ENCODE peak calls at places on chromosomes 4 and X, in four cellular contexts. L is fibroblast of lung, S is mammary epithelial cell, H is astrocyte. A is an unnamed sample.
A peak's percentile ranks its signal among the peaks of the same experiment; 100 is the strongest.

GRCh38 chrX:54208531-54208930 is 25.5 kb upstream of the FAM120C start:
- DNase-seq in S (peak; percentile 34), L (peak; percentile 67), H (peak; percentile 51), A (no peak)

GRCh38 chr4:38424171-38424871 is 239.7 kb upstream of the KLF3 start:
- DNase-seq in S (no peak), H (no peak), L (no peak), A (peak; percentile 67)

GRCh38 chr4:151537726-151538125 is 128.8 kb downstream of the FHIP1A start:
- DNase-seq in S (no peak), L (peak; percentile 34), H (peak; percentile 24), A (no peak)

GRCh38 chr4:40375620-40376019 is 40.5 kb downstream of the CHRNA9 start:
- DNase-seq in S (no peak), H (no peak), L (no peak), A (no peak)

GRCh38 chr4:183637461-183637860 is 21.5 kb downstream of the RWDD4 start:
- DNase-seq in H (peak; percentile 55), S (peak; percentile 39), L (peak; percentile 73), A (no peak)

GRCh38 chr4:17111436-17111835 is 213.0 kb upstream of the LDB2 start:
- DNase-seq in L (no peak), H (no peak), S (no peak), A (no peak)

GRCh38 chr4:163085085-163085484 is 81.6 kb downstream of the NAF1 start:
- DNase-seq in H (no peak), L (no peak), S (no peak), A (no peak)

GRCh38 chr4:20624783-20625364 is 75.4 kb upstream of the PACRGL start:
- DNase-seq in H (peak; percentile 45), L (peak; percentile 49), S (peak; percentile 69), A (no peak)

GRCh38 chr4:8090312-8090711 is 68.3 kb downstream of the ABLIM2 start:
- DNase-seq in S (peak; percentile 75), H (peak; percentile 54), L (peak; percentile 71), A (no peak)

GRCh38 chr4:22921891-22922290 is 229.2 kb downstream of the GBA3 start:
- DNase-seq in S (no peak), H (no peak), L (no peak), A (no peak)

GRCh38 chr4:55393461-55394320 is 2.1 kb upstream of the TMEM165 start:
- DNase-seq in H (no peak), L (peak; percentile 29), S (no peak), A (no peak)

GRCh38 chr4:106273831-106274230 is 42.2 kb downstream of the TBCK start:
- DNase-seq in H (peak; percentile 40), S (peak; percentile 28), L (peak; percentile 59), A (no peak)

GRCh38 chr4:146643812-146644401 is 5.2 kb downstream of the POU4F2 start:
- DNase-seq in L (peak; percentile 23), H (peak; percentile 18), S (peak; percentile 15), A (peak; percentile 63)

GRCh38 chr4:23717528-23718248 is 172.2 kb downstream of the PPARGC1A start:
- DNase-seq in L (peak; percentile 36), S (peak; percentile 1), H (peak; percentile 16), A (peak; percentile 59)

DNA sequence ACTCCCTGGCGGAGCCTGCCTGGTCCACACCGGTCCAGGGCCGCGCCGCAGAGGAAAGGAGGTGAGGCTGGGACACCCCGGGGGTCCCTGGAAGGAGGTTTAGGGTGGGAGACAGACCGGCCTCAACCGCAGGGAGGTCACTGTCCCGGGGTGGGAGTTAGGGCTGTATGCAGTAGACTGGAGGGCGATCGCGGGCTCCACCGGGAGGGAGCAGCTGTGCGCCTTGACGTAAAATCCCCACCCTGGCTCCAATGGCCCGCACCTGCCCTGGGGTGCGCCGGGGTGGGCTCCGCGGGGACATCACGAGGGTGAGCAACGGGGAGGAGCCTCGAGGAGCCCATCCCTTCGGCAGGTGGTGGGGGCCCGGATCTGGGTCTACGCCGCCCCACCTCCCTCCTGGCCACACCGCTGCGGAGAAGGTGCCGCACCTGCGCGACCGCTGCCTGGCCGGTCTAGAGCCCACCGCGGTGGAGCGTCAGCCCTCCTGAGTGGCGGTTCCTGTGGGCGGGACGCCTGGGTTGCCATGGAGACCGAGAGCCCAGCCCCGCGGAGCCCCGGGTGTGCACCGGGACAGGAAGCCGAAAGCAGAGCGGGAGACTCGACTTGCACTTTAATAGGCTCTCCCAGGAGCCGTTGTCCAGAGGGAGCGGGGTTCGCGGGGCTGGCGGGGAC is 105.1 kb downstream of the ADRA2C start:
- DNase-seq in S (no peak), L (no peak), H (no peak), A (peak; percentile 97)
- H3K4me3 ChIP-seq in S (no peak overlapping the region), L (no peak overlapping the region), H (no peak overlapping the region), A (peak overlapping the region; percentile 51)

GRCh38 chrX:23134171-23134570 is 134.4 kb downstream of the DDX53 start:
- DNase-seq in H (no peak), S (no peak), L (no peak), A (no peak)
- H3K27me3 ChIP-seq in H (no peaks in the 10 kb centered on the region), S (no peaks in the 10 kb centered on the region), L (no peaks in the 10 kb centered on the region), A (no peaks in the 10 kb centered on the region)

GRCh38 chrX:100649550-100650356 is 5.8 kb downstream of the SRPX2 start:
- DNase-seq in S (peak; percentile 63), L (peak; percentile 91), H (peak; percentile 89), A (peak; percentile 26)
- H3K4me3 ChIP-seq in S (no peak overlapping the region), L (peak overlapping the region; percentile 17), H (peak overlapping the region; percentile 17), A (no peak overlapping the region)

GRCh38 chrX:41733939-41734338 is 10.0 kb downstream of the GPR82 start:
- DNase-seq in L (no peak), S (peak; percentile 2), H (no peak), A (no peak)
- H3K27me3 ChIP-seq in L (no peaks in the 10 kb centered on the region), S (no peaks in the 10 kb centered on the region), H (no peaks in the 10 kb centered on the region), A (no peaks in the 10 kb centered on the region)

GRCh38 chr4:140123666-140124377 is 30.2 kb downstream of the MAML3 start:
- DNase-seq in L (no peak), S (no peak), H (no peak), A (no peak)

GRCh38 chr4:140127422-140127821 is 26.6 kb downstream of the MAML3 start:
- DNase-seq in H (no peak), L (no peak), S (no peak), A (no peak)

GRCh38 chr4:140122891-140123290 is 31.1 kb downstream of the MAML3 start:
- DNase-seq in H (no peak), S (no peak), L (no peak), A (no peak)

GRCh38 chr4:140126261-140126660 is 27.7 kb downstream of the MAML3 start:
- DNase-seq in S (no peak), L (no peak), H (no peak), A (peak; percentile 24)

DNA sequence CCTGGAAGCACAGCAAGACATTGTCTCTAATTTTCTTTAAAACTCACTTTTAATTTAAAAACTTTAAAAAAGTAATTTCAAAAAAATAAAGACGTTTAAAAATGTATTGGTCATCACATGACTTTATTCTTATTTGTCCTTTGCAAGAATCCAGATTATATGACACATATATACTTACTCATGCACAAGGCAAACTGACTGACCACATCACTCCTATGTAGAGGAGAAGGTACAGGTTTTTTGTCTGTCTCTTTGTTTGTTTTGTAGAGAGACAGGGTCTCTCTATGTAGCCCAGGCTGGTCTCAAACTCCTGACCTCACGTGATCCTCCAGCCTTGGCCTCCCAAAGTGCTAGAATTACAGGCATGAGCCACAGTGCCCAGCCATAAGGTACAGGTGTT is 28.6 kb downstream of the MAML3 start:
- DNase-seq in S (no peak), L (no peak), H (no peak), A (no peak)
- H3K4me3 ChIP-seq in S (no peak overlapping the region), L (no peak overlapping the region), H (no peak overlapping the region), A (no peak overlapping the region)

GRCh38 chr4:4217123-4217522 is 9.6 kb downstream of the OTOP1 start:
- DNase-seq in L (peak; percentile 37), S (peak; percentile 74), H (peak; percentile 18), A (no peak)
- H3K27me3 ChIP-seq in L (no peaks in the 10 kb centered on the region), S (no peaks in the 10 kb centered on the region), H (peaks cover 4% of the 10 kb centered on the region), A (peaks cover 4% of the 10 kb centered on the region)

DNA sequence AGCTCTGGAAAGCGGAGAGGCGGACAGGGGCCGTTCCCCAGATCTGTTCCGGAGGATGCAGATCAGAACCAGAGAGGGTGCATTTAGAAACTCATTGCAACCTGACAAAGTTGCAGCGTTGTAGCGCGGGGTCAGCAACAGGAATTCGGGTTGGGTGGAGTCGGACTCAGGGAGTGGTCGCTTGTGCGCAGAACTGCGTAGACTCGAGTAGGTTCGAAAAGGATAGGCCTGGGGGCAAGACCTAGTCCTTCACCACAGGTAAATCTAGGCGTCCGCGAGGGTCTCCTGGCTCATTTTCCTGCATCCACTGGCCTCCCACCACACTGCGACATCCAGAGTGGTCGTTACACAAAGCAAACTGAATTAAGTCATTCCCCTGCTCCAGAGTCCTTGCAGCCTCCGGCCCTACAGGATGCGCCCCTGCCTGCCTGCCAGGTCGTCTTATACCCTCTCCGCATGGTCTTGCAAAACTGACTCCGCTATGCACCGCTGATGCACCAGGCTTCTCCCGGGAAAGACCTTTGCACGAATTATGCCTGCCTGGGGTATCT is 4.7 kb upstream of the ZNF518B start:
- DNase-seq in S (no peak), L (no peak), H (no peak), A (peak; percentile 59)
- H3K4me3 ChIP-seq in S (no peak overlapping the region), L (peak overlapping the region; percentile 41), H (peak overlapping the region; percentile 47), A (peak overlapping the region; percentile 61)